ENCODE peak calls at places on chromosomes 13 and 19, in six cellular contexts. One of them, this sample, is unnamed.

GRCh38 chr13:110984392-110984791 is 69.5 kb upstream of the ANKRD10 start:
- DNase-seq in NCI-H1105: no peak
- DNase-seq in ELR: no peak
- DNase-seq in glutamatergic neuron: no peak
- DNase-seq in pancreas: no peak
- DNase-seq in activated CD4-positive, alpha-beta T cell treated with anti-CD3 and anti-CD28 coated beads, Interleukin-2, amount 50 U/mL, for 48 hours: no peak
- DNase-seq in this sample: no peak

GRCh38 chr13:42539670-42540069 is 34.3 kb upstream of the TNFSF11 start:
- DNase-seq in NCI-H1105: no peak
- DNase-seq in ELR: peak; percentile 54
- DNase-seq in glutamatergic neuron: no peak
- DNase-seq in pancreas: no peak
- DNase-seq in activated CD4-positive, alpha-beta T cell treated with anti-CD3 and anti-CD28 coated beads, Interleukin-2, amount 50 U/mL, for 48 hours: no peak
- DNase-seq in this sample: no peak

GRCh38 chr19:16542894-16543498 is 759 bp upstream of the CHERP start:
- DNase-seq in NCI-H1105: no peak
- DNase-seq in ELR: peak; percentile 34
- DNase-seq in glutamatergic neuron: no peak
- DNase-seq in pancreas: no peak
- DNase-seq in activated CD4-positive, alpha-beta T cell treated with anti-CD3 and anti-CD28 coated beads, Interleukin-2, amount 50 U/mL, for 48 hours: peak; percentile 15
- DNase-seq in this sample: peak; percentile 26

GRCh38 chr19:48746738-48747575 is at the start of gene IZUMO1:
- DNase-seq in NCI-H1105: no peak
- DNase-seq in ELR: peak; percentile 95
- DNase-seq in glutamatergic neuron: peak; percentile 87
- DNase-seq in pancreas: peak; percentile 85
- DNase-seq in activated CD4-positive, alpha-beta T cell treated with anti-CD3 and anti-CD28 coated beads, Interleukin-2, amount 50 U/mL, for 48 hours: peak; percentile 53
- DNase-seq in this sample: peak; percentile 94

GRCh38 chr19:296476-297225 is 5.4 kb upstream of the PLPP2 start:
- DNase-seq in NCI-H1105: no peak
- DNase-seq in ELR: no peak
- DNase-seq in glutamatergic neuron: no peak
- DNase-seq in pancreas: no peak
- DNase-seq in activated CD4-positive, alpha-beta T cell treated with anti-CD3 and anti-CD28 coated beads, Interleukin-2, amount 50 U/mL, for 48 hours: no peak
- DNase-seq in this sample: no peak

GRCh38 chr19:7373862-7374261 is 25.1 kb downstream of the ARHGEF18 start:
- DNase-seq in NCI-H1105: no peak
- DNase-seq in ELR: peak; percentile 52
- DNase-seq in glutamatergic neuron: no peak
- DNase-seq in pancreas: no peak
- DNase-seq in activated CD4-positive, alpha-beta T cell treated with anti-CD3 and anti-CD28 coated beads, Interleukin-2, amount 50 U/mL, for 48 hours: peak; percentile 11
- DNase-seq in this sample: no peak

GRCh38 chr13:37701972-37702371 is 103.4 kb upstream of the POSTN start:
- DNase-seq in NCI-H1105: no peak
- DNase-seq in ELR: peak; percentile 96
- DNase-seq in glutamatergic neuron: no peak
- DNase-seq in pancreas: no peak
- DNase-seq in activated CD4-positive, alpha-beta T cell treated with anti-CD3 and anti-CD28 coated beads, Interleukin-2, amount 50 U/mL, for 48 hours: no peak
- DNase-seq in this sample: no peak

GRCh38 chr19:4393947-4394590 is 6.3 kb downstream of the SH3GL1 start:
- DNase-seq in NCI-H1105: no peak
- DNase-seq in ELR: no peak
- DNase-seq in glutamatergic neuron: no peak
- DNase-seq in pancreas: no peak
- DNase-seq in activated CD4-positive, alpha-beta T cell treated with anti-CD3 and anti-CD28 coated beads, Interleukin-2, amount 50 U/mL, for 48 hours: no peak
- DNase-seq in this sample: no peak

GRCh38 chr19:35246466-35247096 is 2.2 kb upstream of the LSR start:
- DNase-seq in NCI-H1105: no peak
- DNase-seq in ELR: no peak
- DNase-seq in glutamatergic neuron: no peak
- DNase-seq in pancreas: no peak
- DNase-seq in activated CD4-positive, alpha-beta T cell treated with anti-CD3 and anti-CD28 coated beads, Interleukin-2, amount 50 U/mL, for 48 hours: no peak
- DNase-seq in this sample: no peak

GRCh38 chr19:51060336-51060735 is 4.6 kb downstream of the KLK13 start:
- DNase-seq in NCI-H1105: no peak
- DNase-seq in ELR: no peak
- DNase-seq in glutamatergic neuron: no peak
- DNase-seq in pancreas: no peak
- DNase-seq in activated CD4-positive, alpha-beta T cell treated with anti-CD3 and anti-CD28 coated beads, Interleukin-2, amount 50 U/mL, for 48 hours: no peak
- DNase-seq in this sample: no peak

GRCh38 chr19:17070912-17071311 is 4.3 kb downstream of the HAUS8 start:
- DNase-seq in NCI-H1105: no peak
- DNase-seq in ELR: no peak
- DNase-seq in glutamatergic neuron: no peak
- DNase-seq in pancreas: no peak
- DNase-seq in activated CD4-positive, alpha-beta T cell treated with anti-CD3 and anti-CD28 coated beads, Interleukin-2, amount 50 U/mL, for 48 hours: no peak
- DNase-seq in this sample: no peak

GRCh38 chr13:103883152-103883551 is 816.9 kb upstream of the SLC10A2 start:
- DNase-seq in NCI-H1105: peak; percentile 59
- DNase-seq in ELR: peak; percentile 86
- DNase-seq in glutamatergic neuron: peak; percentile 72
- DNase-seq in pancreas: peak; percentile 83
- DNase-seq in activated CD4-positive, alpha-beta T cell treated with anti-CD3 and anti-CD28 coated beads, Interleukin-2, amount 50 U/mL, for 48 hours: no peak
- DNase-seq in this sample: no peak

GRCh38 chr13:24272452-24273161 is 36.8 kb upstream of the C1QTNF9 start:
- DNase-seq in NCI-H1105: no peak
- DNase-seq in ELR: no peak
- DNase-seq in glutamatergic neuron: no peak
- DNase-seq in pancreas: no peak
- DNase-seq in activated CD4-positive, alpha-beta T cell treated with anti-CD3 and anti-CD28 coated beads, Interleukin-2, amount 50 U/mL, for 48 hours: no peak
- DNase-seq in this sample: no peak

GRCh38 chr19:12648088-12648487 is 18.5 kb downstream of the MAN2B1 start:
- DNase-seq in NCI-H1105: peak; percentile 10
- DNase-seq in ELR: no peak
- DNase-seq in glutamatergic neuron: no peak
- DNase-seq in pancreas: peak; percentile 53
- DNase-seq in activated CD4-positive, alpha-beta T cell treated with anti-CD3 and anti-CD28 coated beads, Interleukin-2, amount 50 U/mL, for 48 hours: no peak
- DNase-seq in this sample: peak; percentile 53

GRCh38 chr13:29165840-29166239 is 345.7 kb downstream of the MTUS2 start:
- DNase-seq in NCI-H1105: no peak
- DNase-seq in ELR: peak; percentile 79
- DNase-seq in glutamatergic neuron: no peak
- DNase-seq in pancreas: no peak
- DNase-seq in activated CD4-positive, alpha-beta T cell treated with anti-CD3 and anti-CD28 coated beads, Interleukin-2, amount 50 U/mL, for 48 hours: no peak
- DNase-seq in this sample: no peak

GRCh38 chr13:42001580-42001979 is 40.7 kb upstream of the VWA8 start:
- DNase-seq in NCI-H1105: no peak
- DNase-seq in ELR: peak; percentile 70
- DNase-seq in glutamatergic neuron: no peak
- DNase-seq in pancreas: no peak
- DNase-seq in activated CD4-positive, alpha-beta T cell treated with anti-CD3 and anti-CD28 coated beads, Interleukin-2, amount 50 U/mL, for 48 hours: no peak
- DNase-seq in this sample: peak; percentile 20

GRCh38 chr13:29830000-29830399 is 20.4 kb downstream of the UBL3 start:
- DNase-seq in NCI-H1105: no peak
- DNase-seq in ELR: peak; percentile 12
- DNase-seq in glutamatergic neuron: no peak
- DNase-seq in pancreas: no peak
- DNase-seq in activated CD4-positive, alpha-beta T cell treated with anti-CD3 and anti-CD28 coated beads, Interleukin-2, amount 50 U/mL, for 48 hours: no peak
- DNase-seq in this sample: no peak

GRCh38 chr19:28598861-28599260 is 614.1 kb downstream of the UQCRFS1 start:
- DNase-seq in NCI-H1105: no peak
- DNase-seq in ELR: no peak
- DNase-seq in glutamatergic neuron: no peak
- DNase-seq in pancreas: no peak
- DNase-seq in activated CD4-positive, alpha-beta T cell treated with anti-CD3 and anti-CD28 coated beads, Interleukin-2, amount 50 U/mL, for 48 hours: no peak
- DNase-seq in this sample: no peak

GRCh38 chr19:45496349-45496953 is 396 bp downstream of the RTN2 start:
- DNase-seq in NCI-H1105: peak; percentile 33
- DNase-seq in ELR: no peak
- DNase-seq in glutamatergic neuron: peak; percentile 75
- DNase-seq in pancreas: peak; percentile 51
- DNase-seq in activated CD4-positive, alpha-beta T cell treated with anti-CD3 and anti-CD28 coated beads, Interleukin-2, amount 50 U/mL, for 48 hours: peak; percentile 40
- DNase-seq in this sample: peak; percentile 61

GRCh38 chr19:28878862-28879566 is 333.9 kb downstream of the UQCRFS1 start:
- DNase-seq in NCI-H1105: peak; percentile 69
- DNase-seq in ELR: peak; percentile 76
- DNase-seq in glutamatergic neuron: peak; percentile 81
- DNase-seq in pancreas: peak; percentile 67
- DNase-seq in activated CD4-positive, alpha-beta T cell treated with anti-CD3 and anti-CD28 coated beads, Interleukin-2, amount 50 U/mL, for 48 hours: peak; percentile 64
- DNase-seq in this sample: peak; percentile 67

GRCh38 chr19:27741236-27741635 is 1471.7 kb downstream of the UQCRFS1 start:
- DNase-seq in NCI-H1105: no peak
- DNase-seq in ELR: no peak
- DNase-seq in glutamatergic neuron: no peak
- DNase-seq in pancreas: no peak
- DNase-seq in activated CD4-positive, alpha-beta T cell treated with anti-CD3 and anti-CD28 coated beads, Interleukin-2, amount 50 U/mL, for 48 hours: no peak
- DNase-seq in this sample: no peak